ENCODE peak calls at places on chromosomes 3 and 15, in five cellular contexts. Y is AML-193, H is HS-27A, N is spleen, J is neural crest cell. M is an unnamed sample.

GRCh38 chr3:56878046-56878445 is 76.3 kb upstream of the ARHGEF3 start:
- DNase-seq in J (no peak), N (no peak), Y (no peak), H (no peak), M (no peak)

GRCh38 chr15:39304931-39305728 is 275.7 kb upstream of the THBS1 start:
- DNase-seq in Y (no peak), J (no peak), N (no peak), H (no peak), M (no peak)

GRCh38 chr3:37905987-37906674 is 44.5 kb downstream of the CTDSPL start:
- DNase-seq in Y (no peak), J (no peak), H (no peak), N (no peak), M (no peak)

GRCh38 chr3:10495003-10495402 is 10.4 kb downstream of the ATP2B2 start:
- DNase-seq in Y (no peak), J (no peak), H (no peak), N (no peak), M (no peak)

GRCh38 chr3:59545369-59545768 is 495.5 kb upstream of the CFAP20DC start:
- DNase-seq in J (no peak), Y (no peak), N (no peak), H (no peak), M (no peak)

GRCh38 chr3:50121416-50122032 is 32.8 kb downstream of the RBM5 start:
- DNase-seq in N (peak), H (peak), J (peak), Y (peak), M (peak)

GRCh38 chr3:97579365-97579764 is 185.2 kb upstream of the ARL6 start:
- DNase-seq in J (no peak), N (no peak), Y (no peak), H (no peak), M (no peak)

GRCh38 chr3:186854146-186854545 is 11.6 kb downstream of the ADIPOQ start:
- DNase-seq in H (no peak), J (no peak), N (no peak), Y (no peak), M (no peak)

GRCh38 chr3:138854204-138854603 is 19.5 kb upstream of the PIK3CB start:
- DNase-seq in H (no peak), J (no peak), Y (no peak), N (no peak), M (no peak)

GRCh38 chr3:58258392-58259040 is 20.9 kb downstream of the ABHD6 start:
- DNase-seq in H (no peak), Y (no peak), J (no peak), N (no peak), M (no peak)

GRCh38 chr3:59737209-59737608 is 687.4 kb upstream of the CFAP20DC start:
- DNase-seq in N (no peak), J (no peak), H (no peak), Y (no peak), M (no peak)

GRCh38 chr3:59313365-59313764 is 263.5 kb upstream of the CFAP20DC start:
- DNase-seq in Y (peak), H (no peak), J (peak), N (no peak), M (no peak)

GRCh38 chr3:185225523-185225922 is 28.3 kb downstream of the EHHADH start:
- DNase-seq in Y (no peak), N (no peak), J (no peak), H (peak), M (no peak)

GRCh38 chr15:73153024-73153423 is 100.8 kb downstream of the NEO1 start:
- DNase-seq in J (no peak), N (no peak), H (no peak), Y (no peak), M (no peak)

GRCh38 chr3:73471986-73472385 is 152.8 kb downstream of the PDZRN3 start:
- DNase-seq in H (no peak), Y (no peak), N (no peak), J (no peak), M (no peak)

GRCh38 chr15:101362359-101362758 is 67.3 kb upstream of the SNRPA1 start:
- DNase-seq in J (no peak), N (no peak), H (no peak), Y (no peak), M (no peak)

GRCh38 chr3:154095832-154096421 is 25.3 kb upstream of the ARHGEF26 start:
- DNase-seq in J (no peak), Y (peak), H (no peak), N (no peak), M (no peak)

GRCh38 chr3:83065861-83066260 is 1304.4 kb upstream of the GBE1 start:
- DNase-seq in N (no peak), H (peak), Y (no peak), J (no peak), M (peak)

GRCh38 chr15:61974759-61975158 is 85.5 kb downstream of the VPS13C start:
- DNase-seq in Y (no peak), H (no peak), N (no peak), J (no peak), M (no peak)

GRCh38 chr3:51929420-51930003 is 12.2 kb downstream of the RRP9 start:
- DNase-seq in J (no peak), H (no peak), Y (peak), N (no peak), M (no peak)

GRCh38 chr15:28919201-28919627 is 33.4 kb downstream of the APBA2 start:
- DNase-seq in Y (no peak), N (peak), H (no peak), J (no peak), M (no peak)

GRCh38 chr15:51104512-51104911 is 9.8 kb upstream of the TNFAIP8L3 start:
- DNase-seq in N (no peak), H (no peak), Y (no peak), J (no peak), M (no peak)

GRCh38 chr3:16286161-16286560 is 21.1 kb downstream of the OXNAD1 start:
- DNase-seq in N (no peak), J (no peak), H (no peak), Y (no peak), M (no peak)

GRCh38 chr3:187227658-187228258 is 30.5 kb downstream of the RTP1 start:
- DNase-seq in N (no peak), J (no peak), H (peak), Y (no peak), M (peak)

GRCh38 chr3:116863842-116864626 is 154.5 kb downstream of the TUSC7 start:
- DNase-seq in Y (no peak), H (peak), J (peak), N (no peak), M (no peak)

GRCh38 chr3:10753964-10754363 is 62.1 kb upstream of the SLC6A11 start:
- DNase-seq in H (peak), J (peak), Y (no peak), N (no peak), M (peak)

GRCh38 chr3:126962756-126963155 is 20.2 kb upstream of the PLXNA1 start:
- DNase-seq in H (no peak), J (no peak), Y (no peak), N (peak), M (no peak)

GRCh38 chr3:152301745-152302181 is 33.0 kb downstream of the MBNL1 start:
- DNase-seq in J (no peak), Y (peak), N (no peak), H (no peak), M (no peak)

GRCh38 chr15:41568350-41569017 is 9.5 kb downstream of the TYRO3 start:
- DNase-seq in N (peak), J (peak), H (no peak), Y (no peak), M (no peak)

M was measured in T1000.